ENCODE peak calls at places on chromosome 21, in six cellular contexts. K is thoracic aorta, A is MM.1S, M is neural progenitor cell, U is right lobe of liver, S is GM23248. I is an unnamed sample.

GRCh38 chr21:36929622-36930021 is 36.8 kb downstream of the HLCS start:
- DNase-seq in K (no peak), A (peak; percentile 48), M (peak; percentile 16), U (peak; percentile 71), S (no peak), I (no peak)

GRCh38 chr21:41803316-41803715 is 36.5 kb upstream of the RIPK4 start:
- DNase-seq in K (no peak), A (no peak), M (no peak), U (no peak), S (no peak), I (no peak)

GRCh38 chr21:43574741-43575465 is 84.4 kb downstream of the HSF2BP start:
- DNase-seq in K (no peak), A (no peak), M (no peak), U (peak; percentile 50), S (no peak), I (peak; percentile 41)

GRCh38 chr21:40049959-40050290 is 182.7 kb downstream of the PCP4 start:
- DNase-seq in K (no peak), A (no peak), M (peak; percentile 19), U (no peak), S (no peak), I (no peak)

GRCh38 chr21:35316933-35317332 is 267.8 kb upstream of the RUNX1 start:
- DNase-seq in K (no peak), A (no peak), M (no peak), U (no peak), S (peak; percentile 35), I (no peak)

GRCh38 chr21:41869771-41870170 is 9.4 kb downstream of the PRDM15 start:
- DNase-seq in K (no peak), A (no peak), M (no peak), U (no peak), S (no peak), I (no peak)

GRCh38 chr21:10272216-10272615 is 249.2 kb upstream of the TPTE start:
- DNase-seq in K (no peak), A (no peak), M (no peak), U (no peak), S (peak; percentile 5), I (no peak)

GRCh38 chr21:43884012-43884860 is 19.2 kb downstream of the AGPAT3 start:
- DNase-seq in K (no peak), A (no peak), M (peak; percentile 65), U (peak; percentile 63), S (no peak), I (peak; percentile 34)

GRCh38 chr21:42563261-42564045 is 49.8 kb downstream of the SLC37A1 start:
- DNase-seq in K (no peak), A (no peak), M (no peak), U (no peak), S (no peak), I (peak; percentile 4)

GRCh38 chr21:41691205-41692203 is 75.3 kb downstream of the RIPK4 start:
- DNase-seq in K (no peak), A (no peak), M (no peak), U (no peak), S (no peak), I (no peak)

GRCh38 chr21:37087188-37087587 is 14.1 kb downstream of the TTC3 start:
- DNase-seq in K (no peak), A (no peak), M (peak; percentile 7), U (no peak), S (peak; percentile 81), I (no peak)

GRCh38 chr21:29436143-29436542 is 137.4 kb downstream of the BACH1 start:
- DNase-seq in K (no peak), A (no peak), M (no peak), U (no peak), S (no peak), I (no peak)

GRCh38 chr21:43766734-43767497 is 9.2 kb downstream of the CSTB start:
- DNase-seq in K (no peak), A (no peak), M (no peak), U (no peak), S (no peak), I (no peak)

GRCh38 chr21:41228006-41228370 is 60.0 kb downstream of the BACE2 start:
- DNase-seq in K (no peak), A (no peak), M (no peak), U (no peak), S (no peak), I (no peak)

GRCh38 chr21:41366522-41367151 is 4.8 kb downstream of the MX2 start:
- DNase-seq in K (no peak), A (no peak), M (no peak), U (peak; percentile 65), S (peak; percentile 50), I (peak; percentile 67)

GRCh38 chr21:41976611-41977010 is 22.8 kb upstream of the C2CD2 start:
- DNase-seq in K (no peak), A (no peak), M (no peak), U (no peak), S (no peak), I (peak; percentile 26)

GRCh38 chr21:29318354-29318753 is 19.6 kb downstream of the BACH1 start:
- DNase-seq in K (no peak), A (no peak), M (no peak), U (no peak), S (peak; percentile 32), I (no peak)

DNA sequence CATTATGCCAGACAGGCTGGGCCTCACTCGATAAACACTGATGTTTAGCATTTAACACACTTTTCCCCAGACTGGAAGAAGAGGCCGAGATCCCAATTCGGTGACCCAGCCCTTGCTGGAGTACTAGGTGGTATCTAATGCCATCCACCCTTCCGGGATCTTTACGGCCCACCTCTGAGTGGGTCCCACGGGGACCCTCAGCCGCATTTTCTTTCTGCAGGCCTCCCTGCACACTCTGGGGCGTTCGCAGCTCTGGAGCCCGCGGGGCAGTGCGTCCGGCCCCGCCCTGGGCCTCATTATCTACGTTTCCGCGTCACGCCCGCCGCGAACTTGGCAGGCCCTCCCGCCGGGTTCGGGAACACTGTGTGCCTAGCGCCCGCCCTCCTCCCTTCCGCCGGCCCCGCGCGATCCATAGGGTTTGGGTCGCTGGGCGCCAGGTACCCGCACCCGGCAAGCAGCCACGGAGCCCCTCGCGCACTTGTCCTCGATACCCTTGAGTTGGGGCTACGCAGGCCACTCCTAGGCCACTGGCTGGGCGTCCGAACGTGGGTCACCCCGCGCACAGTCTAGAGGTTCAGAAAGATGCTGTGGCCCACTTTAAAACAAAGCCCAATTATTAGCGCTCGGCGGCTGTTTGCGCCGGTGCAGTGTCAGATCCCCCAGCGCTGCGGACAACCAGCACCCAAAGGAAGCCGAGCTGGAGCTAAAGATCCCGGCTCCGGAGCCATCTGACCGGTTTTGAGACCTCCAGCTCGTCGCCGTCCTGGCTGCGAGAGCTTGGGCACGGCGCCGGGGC is 942 bp upstream of the EVA1C start:
- DNase-seq in K (peak; percentile 70), A (no peak), M (peak; percentile 55), U (peak; percentile 85), S (peak; percentile 87), I (peak; percentile 91)
- H3K27me3 ChIP-seq in K (no peaks in the 10 kb centered on the region), A (peaks cover 42% of the 10 kb centered on the region), M (peaks cover 80% of the 10 kb centered on the region), U (no peaks in the 10 kb centered on the region), S (no peaks in the 10 kb centered on the region), I (no peaks in the 10 kb centered on the region)

GRCh38 chr21:33214056-33214455 is 15.7 kb upstream of the IFNAR2 start:
- DNase-seq in K (no peak), A (no peak), M (no peak), U (no peak), S (no peak), I (no peak)

GRCh38 chr21:33208534-33208933 is 21.2 kb upstream of the IFNAR2 start:
- DNase-seq in K (no peak), A (no peak), M (no peak), U (no peak), S (no peak), I (no peak)

GRCh38 chr21:33211305-33211704 is 18.4 kb upstream of the IFNAR2 start:
- DNase-seq in K (no peak), A (no peak), M (no peak), U (no peak), S (no peak), I (no peak)

GRCh38 chr21:33211732-33212131 is 18.0 kb upstream of the IFNAR2 start:
- DNase-seq in K (no peak), A (peak; percentile 6), M (no peak), U (no peak), S (no peak), I (no peak)

GRCh38 chr21:33212159-33212851 is 17.4 kb upstream of the IFNAR2 start:
- DNase-seq in K (no peak), A (peak; percentile 53), M (no peak), U (no peak), S (peak; percentile 53), I (no peak)
- H3K4me1 ChIP-seq in K (peaks cover 3% of the 10 kb centered on the region), A (peaks cover 37% of the 10 kb centered on the region), M (no peaks in the 10 kb centered on the region), U (peaks cover 6% of the 10 kb centered on the region), S (peaks cover 7% of the 10 kb centered on the region), I (no peaks in the 10 kb centered on the region)

GRCh38 chr21:38424333-38424732 is 73.9 kb downstream of the ERG start:
- DNase-seq in K (no peak), A (peak; percentile 61), M (peak; percentile 9), U (no peak), S (no peak), I (no peak)

GRCh38 chr21:38416791-38417190 is 81.5 kb downstream of the ERG start:
- DNase-seq in K (no peak), A (no peak), M (no peak), U (no peak), S (no peak), I (no peak)

GRCh38 chr21:38420140-38420539 is 78.1 kb downstream of the ERG start:
- DNase-seq in K (no peak), A (no peak), M (no peak), U (no peak), S (no peak), I (no peak)

DNA sequence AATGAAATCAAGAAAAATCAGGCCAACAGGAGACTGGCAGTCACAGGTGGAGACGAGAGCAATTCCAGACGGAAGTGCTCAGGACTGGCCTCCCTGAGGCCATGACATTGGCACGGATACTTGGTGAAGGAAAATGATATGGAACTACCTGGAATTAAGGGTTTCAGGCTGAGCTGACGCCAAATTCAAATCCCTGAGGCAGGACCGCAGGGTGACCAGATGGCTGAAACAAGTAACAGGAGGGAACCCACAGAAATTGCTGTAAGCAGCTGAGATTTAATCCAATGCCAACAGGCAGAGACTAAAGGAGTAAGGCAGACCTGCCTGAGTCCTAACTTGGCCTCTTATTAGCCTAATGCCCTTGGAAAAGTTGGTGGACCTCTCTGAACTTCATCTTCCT is 76.2 kb downstream of the ERG start:
- DNase-seq in K (no peak), A (no peak), M (no peak), U (no peak), S (no peak), I (no peak)
- H3K27me3 ChIP-seq in K (no peaks in the 10 kb centered on the region), A (no peaks in the 10 kb centered on the region), M (no peaks in the 10 kb centered on the region), U (no peaks in the 10 kb centered on the region), S (peaks cover 3% of the 10 kb centered on the region), I (no peaks in the 10 kb centered on the region)

DNA sequence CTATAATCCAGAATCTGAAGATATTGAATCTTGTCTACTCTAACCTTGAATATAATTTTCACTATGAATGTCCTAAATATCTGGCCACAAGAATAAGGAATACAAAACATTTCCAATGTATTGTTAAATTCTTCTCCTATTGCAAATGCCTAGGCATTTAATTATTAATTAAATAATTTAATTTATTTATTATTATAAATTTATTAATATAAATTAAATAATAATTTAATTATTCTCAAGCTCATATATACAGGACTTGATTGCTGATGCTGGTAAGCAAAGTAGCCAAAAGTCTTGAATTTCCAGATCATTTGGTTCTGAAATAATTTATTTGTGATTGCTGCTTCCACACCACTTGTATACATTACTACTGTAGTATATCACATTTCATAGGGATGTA is 71.1 kb downstream of the SAMSN1 start:
- DNase-seq in K (no peak), A (no peak), M (no peak), U (no peak), S (no peak), I (no peak)
- H3K4me1 ChIP-seq in K (no peaks in the 10 kb centered on the region), A (no peaks in the 10 kb centered on the region), M (no peaks in the 10 kb centered on the region), U (no peaks in the 10 kb centered on the region), S (no peaks in the 10 kb centered on the region), I (peaks cover 5% of the 10 kb centered on the region)

GRCh38 chr21:45618287-45618686 is 25.2 kb upstream of the PCBP3 start:
- DNase-seq in K (no peak), A (no peak), M (peak; percentile 23), U (no peak), S (peak; percentile 67), I (no peak)
- H3K27me3 ChIP-seq in K (no peaks in the 10 kb centered on the region), A (peaks cover 92% of the 10 kb centered on the region), M (no peaks in the 10 kb centered on the region), U (no peaks in the 10 kb centered on the region), S (peaks cover 31% of the 10 kb centered on the region), I (peaks cover 27% of the 10 kb centered on the region)